ENCODE peak calls at places on chromosomes 3 and 15, in six cellular contexts. L, R, F, S, M and K are unnamed samples.

GRCh38 chr3:184656991-184657669 is 54.7 kb downstream of the MAGEF1 start:
- DNase-seq in L (no peak), R (no peak), F (peak), S (no peak), M (no peak), K (no peak)

GRCh38 chr3:63975705-63976104 is 47.6 kb downstream of the PSMD6 start:
- DNase-seq in L (no peak), R (peak), F (no peak), S (no peak), M (no peak), K (peak)

GRCh38 chr3:45082139-45082538 is 56.0 kb downstream of the CLEC3B start:
- DNase-seq in L (no peak), R (no peak), F (no peak), S (no peak), M (no peak), K (peak)

GRCh38 chr3:162211470-162211869 is 714.9 kb downstream of the OTOL1 start:
- DNase-seq in L (no peak), R (no peak), F (no peak), S (no peak), M (no peak), K (no peak)

GRCh38 chr15:82709421-82710207 is at the start of gene AP3B2:
- DNase-seq in L (peak), R (peak), F (no peak), S (peak), M (peak), K (peak)

GRCh38 chr3:193946945-193947344 is 189.0 kb upstream of the HES1 start:
- DNase-seq in L (no peak), R (no peak), F (no peak), S (no peak), M (no peak), K (no peak)

GRCh38 chr15:89399390-89400120 is 64.9 kb upstream of the POLG start:
- DNase-seq in L (peak), R (no peak), F (no peak), S (peak), M (peak), K (no peak)

GRCh38 chr3:83002869-83003445 is 1241.5 kb upstream of the GBE1 start:
- DNase-seq in L (no peak), R (no peak), F (no peak), S (no peak), M (no peak), K (no peak)

GRCh38 chr3:63343674-63344073 is 65.6 kb downstream of the SYNPR start:
- DNase-seq in L (peak), R (peak), F (peak), S (peak), M (peak), K (peak)

GRCh38 chr15:65312400-65312916 is 8.0 kb downstream of the RNU5B-1 start:
- DNase-seq in L (no peak), R (no peak), F (no peak), S (peak), M (peak), K (no peak)

GRCh38 chr3:31448035-31448881 is 84.5 kb upstream of the STT3B start:
- DNase-seq in L (peak), R (peak), F (no peak), S (no peak), M (peak), K (peak)

GRCh38 chr3:81218023-81218422 is 543.4 kb downstream of the GBE1 start:
- DNase-seq in L (peak), R (peak), F (no peak), S (peak), M (no peak), K (peak)

GRCh38 chr3:171504376-171504775 is 44.2 kb upstream of the TNIK start:
- DNase-seq in L (no peak), R (no peak), F (no peak), S (no peak), M (no peak), K (no peak)
- TF ChIP-seq MAX in L (no peak), R (no peak), F (no peak), S (no peak), M (no peak), K (no peak)

GRCh38 chr3:141124715-141125114 is 73.6 kb downstream of the SPSB4 start:
- DNase-seq in L (no peak), R (no peak), F (no peak), S (no peak), M (no peak), K (no peak)
- TF ChIP-seq MAX in L (no peak), R (no peak), F (no peak), S (no peak), M (no peak), K (no peak)

DNA sequence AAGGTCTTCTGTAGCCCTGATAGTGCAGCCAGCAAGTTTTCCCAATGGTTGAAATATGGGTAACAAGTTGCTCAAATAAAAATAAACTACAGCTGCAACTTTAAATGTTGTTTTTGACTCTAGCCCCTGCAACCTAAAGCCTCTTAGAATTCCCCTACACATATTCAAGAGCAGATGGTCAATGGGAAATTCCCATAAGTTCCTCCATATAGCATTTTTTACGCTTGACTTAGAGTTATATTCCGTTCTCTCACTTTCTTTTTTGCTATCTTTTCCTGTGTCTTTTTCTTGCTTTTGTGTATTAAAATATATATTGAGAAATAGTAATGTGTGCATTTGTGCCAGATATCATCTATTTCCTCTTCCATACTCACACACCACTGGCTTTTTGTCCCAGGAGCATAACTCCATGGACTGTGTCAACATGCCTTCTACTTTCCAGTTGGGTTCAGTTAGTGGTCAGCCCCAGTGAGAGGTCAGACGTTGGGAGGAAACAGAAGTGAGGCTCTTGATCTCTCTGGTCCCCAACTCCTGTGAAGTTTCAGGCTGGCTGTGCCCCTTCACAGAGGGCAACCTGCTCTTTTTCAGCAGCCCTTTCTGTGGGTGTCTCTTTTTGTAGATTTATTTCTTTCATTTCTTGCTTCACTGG is 63.3 kb upstream of the TP63 start:
- DNase-seq in L (no peak), R (no peak), F (peak), S (no peak), M (no peak), K (no peak)
- TF ChIP-seq MAX in L (no peak), R (no peak), F (no peak), S (no peak), M (no peak), K (no peak)

GRCh38 chr3:151839313-151839631 is 25.4 kb downstream of the AADAC start:
- DNase-seq in L (no peak), R (no peak), F (no peak), S (no peak), M (no peak), K (no peak)

GRCh38 chr3:151837057-151837456 is 23.1 kb downstream of the AADAC start:
- DNase-seq in L (peak), R (peak), F (no peak), S (no peak), M (peak), K (peak)

GRCh38 chr3:151835751-151836550 is 22.0 kb downstream of the AADAC start:
- DNase-seq in L (peak), R (peak), F (no peak), S (no peak), M (no peak), K (no peak)

GRCh38 chr3:151841801-151842200 is 27.9 kb downstream of the AADAC start:
- DNase-seq in L (no peak), R (no peak), F (no peak), S (no peak), M (no peak), K (no peak)

GRCh38 chr3:151838574-151839312 is 24.8 kb downstream of the AADAC start:
- DNase-seq in L (peak), R (peak), F (peak), S (peak), M (peak), K (peak)
- TF ChIP-seq MAX in L (no peak), R (no peak), F (no peak), S (no peak), M (no peak), K (no peak)

GRCh38 chr15:54088837-54089236 is 110.6 kb downstream of the UNC13C start:
- DNase-seq in L (no peak), R (no peak), F (no peak), S (no peak), M (no peak), K (no peak)

GRCh38 chr15:54083501-54083900 is 105.3 kb downstream of the UNC13C start:
- DNase-seq in L (no peak), R (peak), F (no peak), S (no peak), M (no peak), K (no peak)

GRCh38 chr15:54082836-54083492 is 104.7 kb downstream of the UNC13C start:
- DNase-seq in L (peak), R (peak), F (no peak), S (peak), M (peak), K (peak)
- TF ChIP-seq MAX in L (no peak), R (no peak), F (no peak), S (no peak), M (no peak), K (no peak)

GRCh38 chr3:23685484-23686258 is 120.1 kb upstream of the UBE2E1 start:
- DNase-seq in L (peak), R (peak), F (no peak), S (peak), M (peak), K (peak)
- TF ChIP-seq MAX in L (peak), R (no peak), F (no peak), S (peak), M (no peak), K (no peak)

GRCh38 chr3:157127831-157128767 is 31.8 kb downstream of the CCNL1 start:
- DNase-seq in L (peak), R (peak), F (no peak), S (no peak), M (peak), K (peak)
- TF ChIP-seq MAX in L (peak), R (no peak), F (no peak), S (peak), M (no peak), K (no peak)